ENCODE peak calls at places on chromosome X, in nine cellular contexts. S is thoracic aorta; B is foreskin keratinocyte; D is hypothalamus; L is iris pigment epithelial cell; U is brain microvascular endothelial cell; X is effector CD4-positive, alpha-beta T cell; G is AG04450; O is AG09319. Q is an unnamed sample.
A peak's percentile ranks its signal among the peaks of the same experiment; 100 is the strongest.

GRCh38 chrX:2863646-2864045 is 34.9 kb downstream of the GYG2 start:
- DNase-seq in S (no peak), B (peak; percentile 36), D (no peak), L (peak; percentile 40), U (no peak), X (no peak), G (no peak), O (no peak), Q (no peak)

GRCh38 chrX:12469296-12469695 is 321.9 kb upstream of the PRPS2 start:
- DNase-seq in S (no peak), B (no peak), D (no peak), L (no peak), U (no peak), X (no peak), G (no peak), O (no peak), Q (no peak)

GRCh38 chrX:151987108-151987507 is 12.6 kb upstream of the GABRE start:
- DNase-seq in S (no peak), B (no peak), D (no peak), L (peak; percentile 31), U (no peak), X (no peak), G (no peak), O (no peak), Q (no peak)

GRCh38 chrX:110322603-110323002 is 4.7 kb upstream of the AMMECR1 start:
- DNase-seq in S (no peak), B (no peak), D (no peak), L (no peak), U (no peak), X (no peak), G (no peak), O (no peak), Q (no peak)

GRCh38 chrX:109352121-109352556 is 129.7 kb downstream of the GUCY2F start:
- DNase-seq in S (no peak), B (no peak), D (no peak), L (peak; percentile 33), U (peak; percentile 15), X (no peak), G (no peak), O (no peak), Q (no peak)

GRCh38 chrX:150752124-150752523 is 58.9 kb downstream of the MTMR1 start:
- DNase-seq in S (no peak), B (no peak), D (no peak), L (no peak), U (no peak), X (no peak), G (no peak), O (no peak), Q (no peak)

GRCh38 chrX:64975989-64976672 is at the start of gene ZC4H2:
- DNase-seq in S (no peak), B (peak; percentile 61), D (peak; percentile 53), L (peak; percentile 80), U (peak; percentile 82), X (peak; percentile 55), G (peak; percentile 49), O (peak; percentile 30), Q (peak; percentile 21)

GRCh38 chrX:37454537-37455285 is 105.5 kb downstream of the PRRG1 start:
- DNase-seq in S (no peak), B (peak; percentile 67), D (no peak), L (peak; percentile 43), U (peak; percentile 11), X (no peak), G (no peak), O (no peak), Q (no peak)

GRCh38 chrX:8988456-8988855 is 45.5 kb downstream of the FAM9B start:
- DNase-seq in S (peak; percentile 2), B (peak; percentile 50), D (no peak), L (peak; percentile 23), U (peak; percentile 10), X (no peak), G (peak; percentile 13), O (peak; percentile 24), Q (no peak)

GRCh38 chrX:290476-291166 is 9.4 kb downstream of the PLCXD1 start:
- DNase-seq in S (no peak), B (no peak), D (no peak), L (no peak), U (no peak), X (no peak), G (no peak), O (no peak), Q (no peak)

GRCh38 chrX:16573781-16574180 is 76.2 kb upstream of the S100G start:
- DNase-seq in S (no peak), B (no peak), D (no peak), L (peak; percentile 6), U (peak; percentile 71), X (no peak), G (no peak), O (no peak), Q (no peak)

GRCh38 chrX:30858098-30858497 is 31.0 kb downstream of the TAB3 start:
- DNase-seq in S (no peak), B (no peak), D (no peak), L (no peak), U (no peak), X (no peak), G (no peak), O (no peak), Q (no peak)

GRCh38 chrX:154749856-154750255 is 1.0 kb downstream of the GAB3 start:
- DNase-seq in S (no peak), B (no peak), D (no peak), L (no peak), U (no peak), X (no peak), G (no peak), O (no peak), Q (no peak)

GRCh38 chrX:123064053-123064452 is 120.0 kb upstream of the GRIA3 start:
- DNase-seq in S (no peak), B (no peak), D (no peak), L (no peak), U (no peak), X (no peak), G (no peak), O (no peak), Q (no peak)

GRCh38 chrX:31165241-31166035 is 93.6 kb upstream of the FTHL17 start:
- DNase-seq in S (no peak), B (no peak), D (no peak), L (peak; percentile 60), U (peak; percentile 60), X (no peak), G (no peak), O (no peak), Q (no peak)

GRCh38 chrX:81202413-81202794 is 502 bp downstream of the SH3BGRL start:
- DNase-seq in S (no peak), B (peak; percentile 1), D (no peak), L (no peak), U (peak; percentile 9), X (no peak), G (no peak), O (no peak), Q (no peak)

GRCh38 chrX:9597361-9598035 is 132.6 kb downstream of the TBL1X start:
- DNase-seq in S (no peak), B (no peak), D (no peak), L (no peak), U (no peak), X (no peak), G (no peak), O (no peak), Q (no peak)

GRCh38 chrX:45758738-45759397 is 558.2 kb upstream of the DIPK2B start:
- DNase-seq in S (no peak), B (no peak), D (no peak), L (no peak), U (no peak), X (no peak), G (no peak), O (no peak), Q (no peak)

GRCh38 chrX:23770142-23770541 is 12.8 kb upstream of the SAT1 start:
- DNase-seq in S (no peak), B (no peak), D (no peak), L (no peak), U (no peak), X (no peak), G (no peak), O (no peak), Q (no peak)

GRCh38 chrX:119755981-119756533 is 2.3 kb upstream of the SOWAHD start:
- DNase-seq in S (no peak), B (no peak), D (no peak), L (no peak), U (no peak), X (peak; percentile 22), G (peak; percentile 29), O (no peak), Q (peak; percentile 5)

GRCh38 chrX:54043696-54044125 is 562 bp downstream of the PHF8 start:
- DNase-seq in S (no peak), B (no peak), D (no peak), L (peak; percentile 26), U (no peak), X (peak; percentile 24), G (no peak), O (no peak), Q (peak; percentile 35)

GRCh38 chrX:107674480-107675364 is 46.4 kb downstream of the PRPS1 start:
- DNase-seq in S (peak; percentile 19), B (no peak), D (no peak), L (peak; percentile 73), U (peak; percentile 79), X (peak; percentile 46), G (no peak), O (no peak), Q (no peak)

GRCh38 chrX:22194207-22194606 is 78.5 kb upstream of the CBLL2 start:
- DNase-seq in S (no peak), B (no peak), D (no peak), L (no peak), U (no peak), X (no peak), G (no peak), O (no peak), Q (no peak)

GRCh38 chrX:47530054-47530453 is 31.0 kb upstream of the ARAF start:
- DNase-seq in S (no peak), B (no peak), D (no peak), L (no peak), U (no peak), X (no peak), G (no peak), O (no peak), Q (no peak)

GRCh38 chrX:103608305-103608963 is 671 bp downstream of the TCEAL3 start:
- DNase-seq in S (no peak), B (no peak), D (no peak), L (no peak), U (no peak), X (no peak), G (no peak), O (no peak), Q (peak; percentile 22)

GRCh38 chrX:109936114-109936513 is 66.8 kb upstream of the TMEM164 start:
- DNase-seq in S (no peak), B (no peak), D (no peak), L (peak; percentile 62), U (no peak), X (no peak), G (no peak), O (no peak), Q (no peak)

GRCh38 chrX:46849933-46850332 is 13.1 kb downstream of the RP2 start:
- DNase-seq in S (no peak), B (no peak), D (no peak), L (peak; percentile 49), U (peak; percentile 32), X (no peak), G (no peak), O (no peak), Q (no peak)

GRCh38 chrX:150897371-150898319 is 823 bp downstream of the CD99L2 start:
- DNase-seq in S (no peak), B (no peak), D (no peak), L (no peak), U (no peak), X (peak; percentile 15), G (no peak), O (no peak), Q (no peak)

GRCh38 chrX:40151211-40152172 is 53.7 kb upstream of the BCOR start:
- DNase-seq in S (no peak), B (no peak), D (no peak), L (peak; percentile 55), U (no peak), X (no peak), G (no peak), O (no peak), Q (no peak)